ENCODE peak calls at places on chromosomes 7 and 10, in five cellular contexts. V, S, Y, M and J are unnamed samples.

GRCh38 chr7:121605297-121605640 is 209.2 kb upstream of the FAM3C start:
- DNase-seq in S (no peak), Y (no peak), M (no peak), V (no peak), J (peak)

GRCh38 chr10:106025208-106025811 is 1139.2 kb downstream of the SORCS1 start:
- DNase-seq in S (no peak), M (no peak), V (no peak), Y (no peak), J (no peak)

GRCh38 chr7:55546826-55547225 is 25.5 kb downstream of the VOPP1 start:
- DNase-seq in Y (no peak), V (peak), S (peak), M (peak), J (peak)

GRCh38 chr10:132790470-132790869 is 4.5 kb upstream of the NKX6-2 start:
- DNase-seq in V (no peak), M (no peak), S (no peak), Y (no peak), J (no peak)

GRCh38 chr7:47735431-47736345 is 153.8 kb upstream of the TNS3 start:
- DNase-seq in V (no peak), M (no peak), S (no peak), Y (no peak), J (no peak)

GRCh38 chr10:12960431-12960898 is 41.0 kb downstream of the CCDC3 start:
- DNase-seq in S (no peak), Y (no peak), V (no peak), M (no peak), J (peak)

GRCh38 chr10:128817636-128818035 is 649.4 kb upstream of the MGMT start:
- DNase-seq in V (no peak), M (no peak), S (no peak), Y (no peak), J (no peak)

GRCh38 chr7:142300689-142301088 is 42.8 kb upstream of the PRSS58 start:
- DNase-seq in Y (peak), S (no peak), M (no peak), V (no peak), J (peak)

GRCh38 chr7:21338728-21339164 is 89.1 kb upstream of the SP4 start:
- DNase-seq in M (no peak), S (no peak), Y (no peak), V (no peak), J (peak)

GRCh38 chr7:129906700-129907099 is 46.1 kb downstream of the UBE2H start:
- DNase-seq in S (no peak), V (no peak), M (peak), Y (no peak), J (peak)

GRCh38 chr7:157568785-157569584 is 232.2 kb downstream of the DNAJB6 start:
- DNase-seq in S (peak), M (no peak), V (no peak), Y (no peak), J (peak)

GRCh38 chr7:69624431-69624830 is 26.2 kb downstream of the AUTS2 start:
- DNase-seq in S (no peak), M (no peak), Y (no peak), V (no peak), J (no peak)

GRCh38 chr10:101616415-101617101 is 28.4 kb downstream of the DPCD start:
- DNase-seq in M (no peak), V (no peak), Y (no peak), S (peak), J (no peak)

GRCh38 chr7:31811650-31812461 is 124.8 kb downstream of the PPP1R17 start:
- DNase-seq in V (no peak), S (peak), M (no peak), Y (no peak), J (peak)

GRCh38 chr7:158001621-158002320 is 585.9 kb downstream of the PTPRN2 start:
- DNase-seq in Y (no peak), S (no peak), V (no peak), M (no peak), J (no peak)

GRCh38 chr7:141960687-141961422 is 12.7 kb downstream of the TAS2R38 start:
- DNase-seq in M (no peak), S (no peak), Y (no peak), V (no peak), J (no peak)

GRCh38 chr10:78899996-78900714 is 168.6 kb upstream of the ZMIZ1 start:
- DNase-seq in S (peak), V (no peak), Y (no peak), M (no peak), J (no peak)

GRCh38 chr7:400901-401485 is 111.0 kb downstream of the FOXL3 start:
- DNase-seq in V (no peak), Y (no peak), S (no peak), M (no peak), J (no peak)

GRCh38 chr7:37337522-37337921 is 111.1 kb downstream of the ELMO1 start:
- DNase-seq in V (no peak), M (no peak), S (no peak), Y (no peak), J (no peak)